ENCODE peak calls at places on chromosomes 7 and 10, in five cellular contexts. One of them, this sample, is unnamed.

GRCh38 chr10:63264852-63265617 is 131.9 kb downstream of the NRBF2 start:
- DNase-seq in stimulated activated CD8-positive, alpha-beta memory T cell treated with anti-CD3 and anti-CD28 coated beads, Interleukin-12 subunit alpha, Interleukin-12 subunit beta, amount 100 ng/mL, for 1 hour: peak; percentile 10
- DNase-seq in AG04450: no peak
- DNase-seq in NCI-H1105 treated with DMSO at 0.1 percent for 48 hours: peak; percentile 10
- DNase-seq in NCI-H1417: no peak
- DNase-seq in this sample: no peak

GRCh38 chr7:32093415-32094408 is 23.5 kb upstream of the PDE1C start:
- DNase-seq in stimulated activated CD8-positive, alpha-beta memory T cell treated with anti-CD3 and anti-CD28 coated beads, Interleukin-12 subunit alpha, Interleukin-12 subunit beta, amount 100 ng/mL, for 1 hour: no peak
- DNase-seq in AG04450: peak; percentile 8
- DNase-seq in NCI-H1105 treated with DMSO at 0.1 percent for 48 hours: no peak
- DNase-seq in NCI-H1417: no peak
- DNase-seq in this sample: no peak

GRCh38 chr7:55191161-55191925 is 172.5 kb downstream of the EGFR start:
- DNase-seq in stimulated activated CD8-positive, alpha-beta memory T cell treated with anti-CD3 and anti-CD28 coated beads, Interleukin-12 subunit alpha, Interleukin-12 subunit beta, amount 100 ng/mL, for 1 hour: no peak
- DNase-seq in AG04450: no peak
- DNase-seq in NCI-H1105 treated with DMSO at 0.1 percent for 48 hours: no peak
- DNase-seq in NCI-H1417: no peak
- DNase-seq in this sample: no peak

GRCh38 chr10:71339796-71340589 is 20.9 kb downstream of the SLC29A3 start:
- DNase-seq in stimulated activated CD8-positive, alpha-beta memory T cell treated with anti-CD3 and anti-CD28 coated beads, Interleukin-12 subunit alpha, Interleukin-12 subunit beta, amount 100 ng/mL, for 1 hour: no peak
- DNase-seq in AG04450: no peak
- DNase-seq in NCI-H1105 treated with DMSO at 0.1 percent for 48 hours: no peak
- DNase-seq in NCI-H1417: no peak
- DNase-seq in this sample: no peak

GRCh38 chr7:83150310-83150709 is 12.4 kb downstream of the PCLO start:
- DNase-seq in stimulated activated CD8-positive, alpha-beta memory T cell treated with anti-CD3 and anti-CD28 coated beads, Interleukin-12 subunit alpha, Interleukin-12 subunit beta, amount 100 ng/mL, for 1 hour: no peak
- DNase-seq in AG04450: no peak
- DNase-seq in NCI-H1105 treated with DMSO at 0.1 percent for 48 hours: no peak
- DNase-seq in NCI-H1417: no peak
- DNase-seq in this sample: no peak

GRCh38 chr10:77372400-77372799 is 265.2 kb downstream of the KCNMA1 start:
- DNase-seq in stimulated activated CD8-positive, alpha-beta memory T cell treated with anti-CD3 and anti-CD28 coated beads, Interleukin-12 subunit alpha, Interleukin-12 subunit beta, amount 100 ng/mL, for 1 hour: no peak
- DNase-seq in AG04450: no peak
- DNase-seq in NCI-H1105 treated with DMSO at 0.1 percent for 48 hours: no peak
- DNase-seq in NCI-H1417: no peak
- DNase-seq in this sample: no peak

GRCh38 chr10:120386896-120387295 is 70.1 kb upstream of the PLPP4 start:
- DNase-seq in stimulated activated CD8-positive, alpha-beta memory T cell treated with anti-CD3 and anti-CD28 coated beads, Interleukin-12 subunit alpha, Interleukin-12 subunit beta, amount 100 ng/mL, for 1 hour: no peak
- DNase-seq in AG04450: no peak
- DNase-seq in NCI-H1105 treated with DMSO at 0.1 percent for 48 hours: no peak
- DNase-seq in NCI-H1417: no peak
- DNase-seq in this sample: no peak

GRCh38 chr7:26685636-26686035 is 178.8 kb downstream of the SKAP2 start:
- DNase-seq in stimulated activated CD8-positive, alpha-beta memory T cell treated with anti-CD3 and anti-CD28 coated beads, Interleukin-12 subunit alpha, Interleukin-12 subunit beta, amount 100 ng/mL, for 1 hour: no peak
- DNase-seq in AG04450: no peak
- DNase-seq in NCI-H1105 treated with DMSO at 0.1 percent for 48 hours: no peak
- DNase-seq in NCI-H1417: no peak
- DNase-seq in this sample: no peak

GRCh38 chr10:30125484-30125883 is 66.1 kb upstream of the JCAD start:
- DNase-seq in stimulated activated CD8-positive, alpha-beta memory T cell treated with anti-CD3 and anti-CD28 coated beads, Interleukin-12 subunit alpha, Interleukin-12 subunit beta, amount 100 ng/mL, for 1 hour: no peak
- DNase-seq in AG04450: no peak
- DNase-seq in NCI-H1105 treated with DMSO at 0.1 percent for 48 hours: no peak
- DNase-seq in NCI-H1417: no peak
- DNase-seq in this sample: no peak

GRCh38 chr10:80411267-80411668 is 2.9 kb downstream of the PRXL2A start:
- DNase-seq in stimulated activated CD8-positive, alpha-beta memory T cell treated with anti-CD3 and anti-CD28 coated beads, Interleukin-12 subunit alpha, Interleukin-12 subunit beta, amount 100 ng/mL, for 1 hour: no peak
- DNase-seq in AG04450: no peak
- DNase-seq in NCI-H1105 treated with DMSO at 0.1 percent for 48 hours: no peak
- DNase-seq in NCI-H1417: no peak
- DNase-seq in this sample: no peak

GRCh38 chr7:75638607-75639070 is 100.1 kb downstream of the HIP1 start:
- DNase-seq in stimulated activated CD8-positive, alpha-beta memory T cell treated with anti-CD3 and anti-CD28 coated beads, Interleukin-12 subunit alpha, Interleukin-12 subunit beta, amount 100 ng/mL, for 1 hour: no peak
- DNase-seq in AG04450: peak; percentile 6
- DNase-seq in NCI-H1105 treated with DMSO at 0.1 percent for 48 hours: peak; percentile 40
- DNase-seq in NCI-H1417: peak; percentile 34
- DNase-seq in this sample: no peak

GRCh38 chr10:103763374-103764202 is 91.8 kb downstream of the SH3PXD2A start:
- DNase-seq in stimulated activated CD8-positive, alpha-beta memory T cell treated with anti-CD3 and anti-CD28 coated beads, Interleukin-12 subunit alpha, Interleukin-12 subunit beta, amount 100 ng/mL, for 1 hour: no peak
- DNase-seq in AG04450: no peak
- DNase-seq in NCI-H1105 treated with DMSO at 0.1 percent for 48 hours: no peak
- DNase-seq in NCI-H1417: no peak
- DNase-seq in this sample: no peak